ENCODE peak calls at places on chromosomes 3 and 15, in nine cellular contexts. S is neural progenitor cell, K is cardiac muscle cell, V is bronchial epithelial cell, D is body of pancreas, Z is uterus, F is psoas muscle, A is lung, N is fibroblast of lung. J is an unnamed sample.
A peak's percentile ranks its signal among the peaks of the same experiment; 100 is the strongest.

GRCh38 chr15:43911235-43911661 is 84.4 kb downstream of the WDR76 start:
- DNase-seq in S (no peak), K (no peak), V (peak; percentile 83), D (no peak), Z (no peak), F (no peak), A (no peak), N (peak; percentile 90), J (peak; percentile 75)

GRCh38 chr3:39428745-39429201 is 22.3 kb downstream of the RPSA start:
- DNase-seq in S (no peak), K (no peak), V (no peak), D (no peak), Z (peak; percentile 51), F (no peak), A (no peak), N (peak; percentile 13), J (no peak)

GRCh38 chr15:88913017-88913849 is at the start of gene MFGE8:
- DNase-seq in S (peak; percentile 94), K (peak; percentile 94), V (peak; percentile 89), D (peak; percentile 48), Z (peak; percentile 80), F (peak; percentile 93), A (no peak), N (peak; percentile 66), J (no peak)

GRCh38 chr3:135100349-135100741 is 305.3 kb downstream of the EPHB1 start:
- DNase-seq in S (no peak), K (no peak), V (no peak), D (no peak), Z (no peak), F (no peak), A (no peak), N (no peak), J (no peak)

GRCh38 chr3:161423911-161424522 is 52.7 kb upstream of the SPTSSB start:
- DNase-seq in S (peak; percentile 31), K (peak; percentile 42), V (peak; percentile 48), D (no peak), Z (no peak), F (no peak), A (no peak), N (peak; percentile 63), J (no peak)

GRCh38 chr3:52289747-52290595 is 2.3 kb downstream of the GLYCTK start:
- DNase-seq in S (no peak), K (no peak), V (no peak), D (peak; percentile 85), Z (no peak), F (no peak), A (no peak), N (no peak), J (no peak)

GRCh38 chr15:85443046-85443445 is 62.6 kb downstream of the AKAP13 start:
- DNase-seq in S (no peak), K (no peak), V (no peak), D (no peak), Z (no peak), F (no peak), A (no peak), N (no peak), J (no peak)

GRCh38 chr15:91694131-91694828 is 159.2 kb upstream of the SLCO3A1 start:
- DNase-seq in S (no peak), K (peak; percentile 7), V (no peak), D (peak; percentile 28), Z (peak; percentile 57), F (peak; percentile 79), A (no peak), N (peak; percentile 71), J (no peak)

GRCh38 chr15:85475711-85476110 is 95.3 kb downstream of the AKAP13 start:
- DNase-seq in S (no peak), K (no peak), V (no peak), D (no peak), Z (no peak), F (no peak), A (no peak), N (no peak), J (no peak)

GRCh38 chr3:195154793-195155535 is 116.0 kb downstream of the XXYLT1 start:
- DNase-seq in S (no peak), K (peak; percentile 56), V (peak; percentile 89), D (peak; percentile 86), Z (peak; percentile 93), F (peak; percentile 89), A (peak; percentile 92), N (peak; percentile 92), J (peak; percentile 30)

GRCh38 chr3:50652709-50653108 is 22.0 kb upstream of the DOCK3 start:
- DNase-seq in S (peak; percentile 57), K (peak; percentile 46), V (peak; percentile 44), D (peak; percentile 27), Z (no peak), F (peak; percentile 80), A (peak; percentile 50), N (peak; percentile 17), J (no peak)

GRCh38 chr3:56157693-56158092 is 310.6 kb downstream of the ERC2 start:
- DNase-seq in S (peak; percentile 4), K (no peak), V (no peak), D (peak; percentile 26), Z (no peak), F (no peak), A (no peak), N (peak; percentile 49), J (no peak)

GRCh38 chr3:183272142-183272541 is 19.1 kb downstream of the B3GNT5 start:
- DNase-seq in S (no peak), K (no peak), V (no peak), D (no peak), Z (no peak), F (no peak), A (no peak), N (no peak), J (no peak)

GRCh38 chr15:51863131-51863530 is 33.7 kb downstream of the TMOD3 start:
- DNase-seq in S (no peak), K (no peak), V (no peak), D (no peak), Z (no peak), F (no peak), A (no peak), N (no peak), J (no peak)

DNA sequence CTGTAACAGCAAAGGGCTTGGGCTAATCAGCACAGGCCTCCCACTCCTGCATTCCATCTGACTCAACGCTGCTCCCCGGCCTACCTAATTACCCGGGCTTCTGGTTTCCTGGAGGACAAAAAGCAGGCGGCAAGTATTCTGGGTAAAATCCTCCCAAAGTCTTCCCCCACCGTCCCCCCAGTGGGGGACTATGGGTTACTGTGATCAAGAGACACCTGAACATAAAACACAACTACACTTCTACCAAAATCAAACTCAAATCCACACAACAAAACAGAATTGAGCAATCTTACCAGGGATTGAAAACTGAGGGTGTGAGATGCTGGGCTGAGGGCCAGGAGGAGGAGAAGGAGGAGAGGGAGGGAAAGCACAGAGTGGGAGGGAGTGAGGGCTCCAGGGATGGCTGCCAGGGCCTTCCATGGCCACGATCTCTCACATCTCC is 8.9 kb upstream of the NCKIPSD start:
- DNase-seq in S (no peak), K (no peak), V (peak; percentile 79), D (peak; percentile 67), Z (peak; percentile 93), F (peak; percentile 89), A (peak; percentile 73), N (peak; percentile 94), J (peak; percentile 59)
- H3K4me3 ChIP-seq in S (no peak overlapping the region), K (no peak overlapping the region), V (no peak overlapping the region), D (no peak overlapping the region), Z (peak overlapping the region; percentile 56), F (peak overlapping the region; percentile 32), A (no peak overlapping the region), N (no peak overlapping the region), J (peak overlapping the region; percentile 7)

DNA sequence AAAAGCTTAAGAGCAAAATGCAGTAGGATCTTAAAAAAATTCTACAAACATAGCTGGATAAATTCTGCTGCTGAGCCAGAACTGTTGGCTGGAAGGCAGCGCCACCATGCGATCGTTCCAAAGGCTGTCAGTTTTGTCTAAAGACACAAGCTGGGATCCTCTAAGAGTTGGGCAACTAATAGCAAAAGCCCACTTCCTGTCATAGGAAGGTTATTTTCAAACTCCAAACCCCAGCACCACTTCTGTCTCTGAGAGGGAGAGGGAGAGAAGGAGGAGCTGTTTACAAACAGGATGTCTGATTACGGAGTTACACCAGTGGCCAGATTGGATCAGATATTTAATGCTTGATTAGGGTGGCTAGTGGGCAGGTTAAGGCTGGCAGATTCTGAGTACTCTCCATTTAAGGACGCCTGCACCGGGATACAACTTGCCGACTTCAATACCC is 44.0 kb downstream of the EIF4E3 start:
- DNase-seq in S (peak; percentile 71), K (peak; percentile 76), V (peak; percentile 73), D (peak; percentile 71), Z (peak; percentile 59), F (peak; percentile 69), A (peak; percentile 51), N (peak; percentile 85), J (no peak)
- TF ChIP-seq CTCF in S (peak; percentile 92), K (peak; percentile 88), V (peak; percentile 76), D (peak; percentile 51), Z (peak; percentile 56), F (peak; percentile 50), A (peak; percentile 52), N (peak; percentile 92), J (peak; percentile 87)

GRCh38 chr15:93070136-93070535 is 18.9 kb downstream of the RGMA start:
- DNase-seq in S (no peak), K (no peak), V (no peak), D (no peak), Z (no peak), F (peak; percentile 46), A (no peak), N (no peak), J (no peak)

GRCh38 chr15:93072011-93072410 is 17.0 kb downstream of the RGMA start:
- DNase-seq in S (peak; percentile 51), K (no peak), V (no peak), D (peak; percentile 24), Z (no peak), F (no peak), A (no peak), N (peak; percentile 66), J (no peak)

GRCh38 chr15:93071469-93071891 is 17.5 kb downstream of the RGMA start:
- DNase-seq in S (peak; percentile 53), K (peak; percentile 26), V (peak; percentile 26), D (no peak), Z (no peak), F (peak; percentile 58), A (no peak), N (peak; percentile 38), J (no peak)

GRCh38 chr15:93072440-93073394 is 16.3 kb downstream of the RGMA start:
- DNase-seq in S (peak; percentile 96), K (peak; percentile 95), V (peak; percentile 21), D (peak; percentile 84), Z (peak; percentile 85), F (peak; percentile 94), A (peak; percentile 77), N (peak; percentile 58), J (no peak)

DNA sequence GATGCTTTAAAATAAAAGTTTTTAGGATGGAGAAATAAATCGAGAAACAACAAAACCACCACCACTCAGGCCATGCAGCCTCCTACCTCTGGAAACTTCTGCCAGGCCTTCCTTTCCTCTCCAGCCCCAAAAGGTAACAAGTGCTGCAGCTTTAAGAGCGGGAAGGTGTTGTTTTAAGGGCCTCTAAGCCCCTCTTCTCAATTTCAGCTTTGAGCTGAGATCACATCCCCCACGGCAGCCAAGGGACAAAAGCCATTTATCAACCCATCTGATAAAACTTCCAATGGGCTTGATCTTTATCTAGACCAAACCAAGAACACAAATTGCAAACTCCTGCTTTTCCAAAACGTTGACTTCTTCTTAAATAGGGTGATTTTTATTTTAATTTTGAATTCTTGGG is 18.1 kb downstream of the RGMA start:
- DNase-seq in S (peak; percentile 39), K (no peak), V (no peak), D (no peak), Z (no peak), F (peak; percentile 3), A (no peak), N (no peak), J (no peak)
- H3K4me3 ChIP-seq in S (peak overlapping the region; percentile 95), K (peak overlapping the region; percentile 87), V (no peak overlapping the region), D (no peak overlapping the region), Z (peak overlapping the region; percentile 95), F (peak overlapping the region; percentile 87), A (no peak overlapping the region), N (no peak overlapping the region), J (no peak overlapping the region)

GRCh38 chr3:141255864-141256263 is 24.2 kb downstream of the PXYLP1 start:
- DNase-seq in S (peak; percentile 49), K (peak; percentile 29), V (no peak), D (peak; percentile 62), Z (no peak), F (no peak), A (no peak), N (no peak), J (no peak)
- TF ChIP-seq CTCF in S (peak; percentile 51), K (peak; percentile 36), V (peak; percentile 13), D (peak; percentile 33), Z (no peak), F (peak; percentile 57), A (no peak), N (peak; percentile 19), J (peak; percentile 52)

J was measured in epithelial cell of proximal tubule.